ENCODE peak calls at places on chromosomes 5 and 9, in ten cellular contexts. One of them, this sample, is unnamed.

GRCh38 chr5:36040651-36041536 is 25.8 kb downstream of the UGT3A2 start:
- DNase-seq in upper lobe of right lung: no peak
- DNase-seq in tibial artery: no peak
- DNase-seq in lung: peak
- DNase-seq in body of pancreas: no peak
- DNase-seq in PC-3: peak
- DNase-seq in CD8-positive, alpha-beta memory T cell: no peak
- DNase-seq in aorta: no peak
- DNase-seq in AG09309: no peak
- DNase-seq in fibroblast of mammary gland: no peak
- DNase-seq in this sample: no peak

GRCh38 chr5:42636425-42636824 is 120.2 kb upstream of the CCDC152 start:
- DNase-seq in upper lobe of right lung: no peak
- DNase-seq in tibial artery: no peak
- DNase-seq in lung: no peak
- DNase-seq in body of pancreas: no peak
- DNase-seq in PC-3: peak
- DNase-seq in CD8-positive, alpha-beta memory T cell: no peak
- DNase-seq in aorta: no peak
- DNase-seq in AG09309: no peak
- DNase-seq in fibroblast of mammary gland: peak
- DNase-seq in this sample: no peak

GRCh38 chr9:121304707-121305106 is 36.7 kb downstream of the GSN start:
- DNase-seq in upper lobe of right lung: no peak
- DNase-seq in tibial artery: no peak
- DNase-seq in lung: no peak
- DNase-seq in body of pancreas: no peak
- DNase-seq in PC-3: no peak
- DNase-seq in CD8-positive, alpha-beta memory T cell: no peak
- DNase-seq in aorta: peak
- DNase-seq in AG09309: no peak
- DNase-seq in fibroblast of mammary gland: no peak
- DNase-seq in this sample: no peak

GRCh38 chr5:65482727-65483473 is 1.2 kb upstream of the ADAMTS6 start:
- DNase-seq in upper lobe of right lung: no peak
- DNase-seq in tibial artery: no peak
- DNase-seq in lung: no peak
- DNase-seq in body of pancreas: no peak
- DNase-seq in PC-3: peak
- DNase-seq in CD8-positive, alpha-beta memory T cell: no peak
- DNase-seq in aorta: no peak
- DNase-seq in AG09309: no peak
- DNase-seq in fibroblast of mammary gland: peak
- DNase-seq in this sample: no peak

GRCh38 chr5:1059884-1060263 is 51.3 kb downstream of the NKD2 start:
- DNase-seq in upper lobe of right lung: no peak
- DNase-seq in tibial artery: no peak
- DNase-seq in lung: no peak
- DNase-seq in body of pancreas: no peak
- DNase-seq in PC-3: no peak
- DNase-seq in CD8-positive, alpha-beta memory T cell: no peak
- DNase-seq in aorta: no peak
- DNase-seq in AG09309: no peak
- DNase-seq in fibroblast of mammary gland: no peak
- DNase-seq in this sample: no peak

GRCh38 chr5:72845889-72846288 is 29.4 kb downstream of the TNPO1 start:
- DNase-seq in upper lobe of right lung: no peak
- DNase-seq in tibial artery: no peak
- DNase-seq in lung: no peak
- DNase-seq in body of pancreas: no peak
- DNase-seq in PC-3: no peak
- DNase-seq in CD8-positive, alpha-beta memory T cell: no peak
- DNase-seq in aorta: no peak
- DNase-seq in AG09309: no peak
- DNase-seq in fibroblast of mammary gland: peak
- DNase-seq in this sample: no peak

GRCh38 chr5:14809369-14810144 is 62.0 kb downstream of the ANKH start:
- DNase-seq in upper lobe of right lung: no peak
- DNase-seq in tibial artery: peak
- DNase-seq in lung: peak
- DNase-seq in body of pancreas: peak
- DNase-seq in PC-3: peak
- DNase-seq in CD8-positive, alpha-beta memory T cell: peak
- DNase-seq in aorta: no peak
- DNase-seq in AG09309: peak
- DNase-seq in fibroblast of mammary gland: peak
- DNase-seq in this sample: peak

GRCh38 chr9:124206391-124206790 is 51.4 kb upstream of the NEK6 start:
- DNase-seq in upper lobe of right lung: no peak
- DNase-seq in tibial artery: no peak
- DNase-seq in lung: no peak
- DNase-seq in body of pancreas: no peak
- DNase-seq in PC-3: no peak
- DNase-seq in CD8-positive, alpha-beta memory T cell: no peak
- DNase-seq in aorta: no peak
- DNase-seq in AG09309: no peak
- DNase-seq in fibroblast of mammary gland: no peak
- DNase-seq in this sample: no peak

GRCh38 chr5:79512692-79513518 is 1.0 kb downstream of the HOMER1 start:
- DNase-seq in upper lobe of right lung: no peak
- DNase-seq in tibial artery: no peak
- DNase-seq in lung: no peak
- DNase-seq in body of pancreas: peak
- DNase-seq in PC-3: peak
- DNase-seq in CD8-positive, alpha-beta memory T cell: no peak
- DNase-seq in aorta: no peak
- DNase-seq in AG09309: no peak
- DNase-seq in fibroblast of mammary gland: peak
- DNase-seq in this sample: no peak

GRCh38 chr9:89226076-89226475 is 47.5 kb upstream of the SHC3 start:
- DNase-seq in upper lobe of right lung: no peak
- DNase-seq in tibial artery: no peak
- DNase-seq in lung: no peak
- DNase-seq in body of pancreas: no peak
- DNase-seq in PC-3: no peak
- DNase-seq in CD8-positive, alpha-beta memory T cell: no peak
- DNase-seq in aorta: no peak
- DNase-seq in AG09309: no peak
- DNase-seq in fibroblast of mammary gland: peak
- DNase-seq in this sample: no peak

GRCh38 chr5:143931389-143931984 is 119.5 kb downstream of the HMHB1 start:
- DNase-seq in upper lobe of right lung: no peak
- DNase-seq in tibial artery: no peak
- DNase-seq in lung: no peak
- DNase-seq in body of pancreas: no peak
- DNase-seq in PC-3: no peak
- DNase-seq in CD8-positive, alpha-beta memory T cell: no peak
- DNase-seq in aorta: no peak
- DNase-seq in AG09309: no peak
- DNase-seq in fibroblast of mammary gland: no peak
- DNase-seq in this sample: peak

GRCh38 chr5:44646016-44646415 is 162.7 kb upstream of the MRPS30 start:
- DNase-seq in upper lobe of right lung: no peak
- DNase-seq in tibial artery: no peak
- DNase-seq in lung: no peak
- DNase-seq in body of pancreas: no peak
- DNase-seq in PC-3: no peak
- DNase-seq in CD8-positive, alpha-beta memory T cell: no peak
- DNase-seq in aorta: no peak
- DNase-seq in AG09309: no peak
- DNase-seq in fibroblast of mammary gland: no peak
- DNase-seq in this sample: no peak

GRCh38 chr9:7756088-7756487 is 43.5 kb downstream of the DMAC1 start:
- DNase-seq in upper lobe of right lung: no peak
- DNase-seq in tibial artery: no peak
- DNase-seq in lung: no peak
- DNase-seq in body of pancreas: no peak
- DNase-seq in PC-3: no peak
- DNase-seq in CD8-positive, alpha-beta memory T cell: no peak
- DNase-seq in aorta: no peak
- DNase-seq in AG09309: no peak
- DNase-seq in fibroblast of mammary gland: no peak
- DNase-seq in this sample: no peak

GRCh38 chr5:76483433-76483832 is 80.3 kb downstream of the IQGAP2 start:
- DNase-seq in upper lobe of right lung: no peak
- DNase-seq in tibial artery: no peak
- DNase-seq in lung: no peak
- DNase-seq in body of pancreas: no peak
- DNase-seq in PC-3: no peak
- DNase-seq in CD8-positive, alpha-beta memory T cell: no peak
- DNase-seq in aorta: no peak
- DNase-seq in AG09309: no peak
- DNase-seq in fibroblast of mammary gland: no peak
- DNase-seq in this sample: no peak

GRCh38 chr9:37027582-37028424 is 6.3 kb downstream of the PAX5 start:
- DNase-seq in upper lobe of right lung: peak
- DNase-seq in tibial artery: no peak
- DNase-seq in lung: peak
- DNase-seq in body of pancreas: peak
- DNase-seq in PC-3: peak
- DNase-seq in CD8-positive, alpha-beta memory T cell: peak
- DNase-seq in aorta: peak
- DNase-seq in AG09309: peak
- DNase-seq in fibroblast of mammary gland: peak
- DNase-seq in this sample: no peak

GRCh38 chr9:80093695-80094094 is 521.9 kb downstream of the TLE4 start:
- DNase-seq in upper lobe of right lung: no peak
- DNase-seq in tibial artery: no peak
- DNase-seq in lung: no peak
- DNase-seq in body of pancreas: no peak
- DNase-seq in PC-3: no peak
- DNase-seq in CD8-positive, alpha-beta memory T cell: no peak
- DNase-seq in aorta: no peak
- DNase-seq in AG09309: no peak
- DNase-seq in fibroblast of mammary gland: no peak
- DNase-seq in this sample: no peak

GRCh38 chr9:132210472-132211145 is 48.8 kb downstream of the NTNG2 start:
- DNase-seq in upper lobe of right lung: no peak
- DNase-seq in tibial artery: no peak
- DNase-seq in lung: no peak
- DNase-seq in body of pancreas: no peak
- DNase-seq in PC-3: peak
- DNase-seq in CD8-positive, alpha-beta memory T cell: no peak
- DNase-seq in aorta: no peak
- DNase-seq in AG09309: no peak
- DNase-seq in fibroblast of mammary gland: peak
- DNase-seq in this sample: no peak

GRCh38 chr5:120092649-120093048 is 371.5 kb upstream of the PRR16 start:
- DNase-seq in upper lobe of right lung: no peak
- DNase-seq in tibial artery: no peak
- DNase-seq in lung: no peak
- DNase-seq in body of pancreas: no peak
- DNase-seq in PC-3: no peak
- DNase-seq in CD8-positive, alpha-beta memory T cell: no peak
- DNase-seq in aorta: no peak
- DNase-seq in AG09309: no peak
- DNase-seq in fibroblast of mammary gland: no peak
- DNase-seq in this sample: no peak

GRCh38 chr5:120093178-120093577 is 370.9 kb upstream of the PRR16 start:
- DNase-seq in upper lobe of right lung: no peak
- DNase-seq in tibial artery: no peak
- DNase-seq in lung: peak
- DNase-seq in body of pancreas: no peak
- DNase-seq in PC-3: no peak
- DNase-seq in CD8-positive, alpha-beta memory T cell: no peak
- DNase-seq in aorta: no peak
- DNase-seq in AG09309: no peak
- DNase-seq in fibroblast of mammary gland: peak
- DNase-seq in this sample: no peak

GRCh38 chr5:120091376-120091948 is 372.6 kb upstream of the PRR16 start:
- DNase-seq in upper lobe of right lung: no peak
- DNase-seq in tibial artery: no peak
- DNase-seq in lung: no peak
- DNase-seq in body of pancreas: no peak
- DNase-seq in PC-3: peak
- DNase-seq in CD8-positive, alpha-beta memory T cell: no peak
- DNase-seq in aorta: no peak
- DNase-seq in AG09309: no peak
- DNase-seq in fibroblast of mammary gland: no peak
- DNase-seq in this sample: no peak

GRCh38 chr5:120086081-120086480 is 378.0 kb upstream of the PRR16 start:
- DNase-seq in upper lobe of right lung: no peak
- DNase-seq in tibial artery: no peak
- DNase-seq in lung: no peak
- DNase-seq in body of pancreas: no peak
- DNase-seq in PC-3: no peak
- DNase-seq in CD8-positive, alpha-beta memory T cell: no peak
- DNase-seq in aorta: no peak
- DNase-seq in AG09309: no peak
- DNase-seq in fibroblast of mammary gland: no peak
- DNase-seq in this sample: no peak

GRCh38 chr5:120088831-120089230 is 375.3 kb upstream of the PRR16 start:
- DNase-seq in upper lobe of right lung: no peak
- DNase-seq in tibial artery: no peak
- DNase-seq in lung: no peak
- DNase-seq in body of pancreas: no peak
- DNase-seq in PC-3: no peak
- DNase-seq in CD8-positive, alpha-beta memory T cell: no peak
- DNase-seq in aorta: no peak
- DNase-seq in AG09309: no peak
- DNase-seq in fibroblast of mammary gland: no peak
- DNase-seq in this sample: no peak
- H3K4me3 ChIP-seq in upper lobe of right lung: no peak
- H3K4me3 ChIP-seq in tibial artery: no peak
- H3K4me3 ChIP-seq in lung: no peak
- H3K4me3 ChIP-seq in body of pancreas: no peak
- H3K4me3 ChIP-seq in PC-3: no peak
- H3K4me3 ChIP-seq in CD8-positive, alpha-beta memory T cell: no peak
- H3K4me3 ChIP-seq in aorta: no peak
- H3K4me3 ChIP-seq in AG09309: no peak
- H3K4me3 ChIP-seq in fibroblast of mammary gland: no peak
- H3K4me3 ChIP-seq in this sample: no peak

GRCh38 chr5:26482817-26483375 is 555.5 kb downstream of the CDH9 start:
- DNase-seq in upper lobe of right lung: no peak
- DNase-seq in tibial artery: no peak
- DNase-seq in lung: peak
- DNase-seq in body of pancreas: no peak
- DNase-seq in PC-3: peak
- DNase-seq in CD8-positive, alpha-beta memory T cell: no peak
- DNase-seq in aorta: no peak
- DNase-seq in AG09309: no peak
- DNase-seq in fibroblast of mammary gland: peak
- DNase-seq in this sample: no peak
- H3K4me3 ChIP-seq in upper lobe of right lung: peak
- H3K4me3 ChIP-seq in tibial artery: peak
- H3K4me3 ChIP-seq in lung: no peak
- H3K4me3 ChIP-seq in body of pancreas: no peak
- H3K4me3 ChIP-seq in PC-3: peak
- H3K4me3 ChIP-seq in CD8-positive, alpha-beta memory T cell: no peak
- H3K4me3 ChIP-seq in aorta: no peak
- H3K4me3 ChIP-seq in AG09309: no peak
- H3K4me3 ChIP-seq in fibroblast of mammary gland: no peak
- H3K4me3 ChIP-seq in this sample: peak

GRCh38 chr9:81685763-81686613 is 3.4 kb downstream of the TLE1 start:
- DNase-seq in upper lobe of right lung: no peak
- DNase-seq in tibial artery: no peak
- DNase-seq in lung: no peak
- DNase-seq in body of pancreas: no peak
- DNase-seq in PC-3: peak
- DNase-seq in CD8-positive, alpha-beta memory T cell: no peak
- DNase-seq in aorta: no peak
- DNase-seq in AG09309: no peak
- DNase-seq in fibroblast of mammary gland: peak
- DNase-seq in this sample: no peak
- H3K4me3 ChIP-seq in upper lobe of right lung: peak
- H3K4me3 ChIP-seq in tibial artery: peak
- H3K4me3 ChIP-seq in lung: no peak
- H3K4me3 ChIP-seq in body of pancreas: no peak
- H3K4me3 ChIP-seq in PC-3: peak
- H3K4me3 ChIP-seq in CD8-positive, alpha-beta memory T cell: no peak
- H3K4me3 ChIP-seq in aorta: peak
- H3K4me3 ChIP-seq in AG09309: peak
- H3K4me3 ChIP-seq in fibroblast of mammary gland: no peak
- H3K4me3 ChIP-seq in this sample: peak

GRCh38 chr9:92666912-92667532 is 2.9 kb downstream of the IPPK start:
- DNase-seq in upper lobe of right lung: peak
- DNase-seq in tibial artery: no peak
- DNase-seq in lung: no peak
- DNase-seq in body of pancreas: no peak
- DNase-seq in PC-3: no peak
- DNase-seq in CD8-positive, alpha-beta memory T cell: no peak
- DNase-seq in aorta: no peak
- DNase-seq in AG09309: no peak
- DNase-seq in fibroblast of mammary gland: no peak
- DNase-seq in this sample: no peak
- H3K4me3 ChIP-seq in upper lobe of right lung: no peak
- H3K4me3 ChIP-seq in tibial artery: no peak
- H3K4me3 ChIP-seq in lung: no peak
- H3K4me3 ChIP-seq in body of pancreas: no peak
- H3K4me3 ChIP-seq in PC-3: no peak
- H3K4me3 ChIP-seq in CD8-positive, alpha-beta memory T cell: no peak
- H3K4me3 ChIP-seq in aorta: no peak
- H3K4me3 ChIP-seq in AG09309: no peak
- H3K4me3 ChIP-seq in fibroblast of mammary gland: no peak
- H3K4me3 ChIP-seq in this sample: no peak